ENCODE peak calls at places on chromosomes 6 and 20, in six cellular contexts. R is neural crest cell, L is NCI-H1092, E is NCI-H1105, M is upper lobe of left lung, T is HuH-7.5. C is an unnamed sample.
A peak's percentile ranks its signal among the peaks of the same experiment; 100 is the strongest.

GRCh38 chr6:52995913-52996685 is 1.0 kb upstream of the GSTA4 start:
- DNase-seq in R (peak; percentile 41), L (no peak), E (no peak), M (peak; percentile 41), T (no peak), C (no peak)

GRCh38 chr6:30877419-30878262 is 6.7 kb upstream of the DDR1 start:
- DNase-seq in R (peak; percentile 78), L (peak; percentile 57), E (peak; percentile 76), M (peak; percentile 95), T (peak; percentile 78), C (peak; percentile 34)

GRCh38 chr20:1225729-1226313 is at the start of gene RAD21L1:
- DNase-seq in R (peak; percentile 80), L (no peak), E (peak; percentile 80), M (peak; percentile 84), T (peak; percentile 84), C (no peak)

GRCh38 chr6:30834643-30835042 is 49.7 kb upstream of the DDR1 start:
- DNase-seq in R (no peak), L (no peak), E (no peak), M (no peak), T (no peak), C (no peak)

GRCh38 chr20:54044156-54044555 is 26.2 kb downstream of the BCAS1 start:
- DNase-seq in R (no peak), L (no peak), E (no peak), M (no peak), T (no peak), C (peak; percentile 64)

GRCh38 chr6:34247481-34248197 is 1.2 kb downstream of the SMIM29 start:
- DNase-seq in R (no peak), L (no peak), E (no peak), M (no peak), T (no peak), C (no peak)

GRCh38 chr6:119349041-119349340 is 570 bp downstream of the MAN1A1 start:
- DNase-seq in R (peak; percentile 30), L (no peak), E (peak; percentile 8), M (peak; percentile 24), T (no peak), C (no peak)

GRCh38 chr6:125789576-125790402 is 971 bp upstream of the NCOA7 start:
- DNase-seq in R (peak; percentile 20), L (peak; percentile 54), E (peak; percentile 80), M (peak; percentile 75), T (no peak), C (no peak)

GRCh38 chr6:24154121-24154520 is 28.1 kb downstream of the NRSN1 start:
- DNase-seq in R (no peak), L (no peak), E (no peak), M (no peak), T (no peak), C (no peak)

GRCh38 chr20:45946149-45946970 is 11.9 kb downstream of the PCIF1 start:
- DNase-seq in R (no peak), L (no peak), E (no peak), M (peak; percentile 86), T (peak; percentile 42), C (no peak)

GRCh38 chr6:24980507-24981384 is 45.0 kb upstream of the RIPOR2 start:
- DNase-seq in R (no peak), L (no peak), E (peak; percentile 39), M (no peak), T (no peak), C (no peak)

GRCh38 chr20:50399917-50400704 is 110.1 kb upstream of the PTPN1 start:
- DNase-seq in R (no peak), L (no peak), E (no peak), M (peak; percentile 81), T (no peak), C (no peak)

GRCh38 chr20:41476013-41476441 is 109.4 kb upstream of the EMILIN3 start:
- DNase-seq in R (no peak), L (peak; percentile 71), E (peak; percentile 89), M (no peak), T (no peak), C (peak; percentile 68)

GRCh38 chr20:57654363-57654997 is 34.3 kb upstream of the ZBP1 start:
- DNase-seq in R (peak; percentile 50), L (peak; percentile 32), E (peak; percentile 22), M (peak; percentile 54), T (peak; percentile 97), C (no peak)

GRCh38 chr20:57693002-57693582 is 16.7 kb downstream of the PMEPA1 start:
- DNase-seq in R (no peak), L (no peak), E (no peak), M (peak; percentile 51), T (peak; percentile 63), C (no peak)

GRCh38 chr6:154247119-154247814 is 109.3 kb downstream of the IPCEF1 start:
- DNase-seq in R (no peak), L (no peak), E (peak; percentile 19), M (no peak), T (no peak), C (no peak)

GRCh38 chr20:59154317-59155013 is 9.2 kb upstream of the ZNF831 start:
- DNase-seq in R (no peak), L (no peak), E (no peak), M (no peak), T (no peak), C (no peak)

GRCh38 chr20:1934578-1935573 is 39.7 kb downstream of the SIRPA start:
- DNase-seq in R (no peak), L (no peak), E (no peak), M (peak; percentile 57), T (no peak), C (no peak)

GRCh38 chr6:38909020-38909730 is 139.4 kb upstream of the GLP1R start:
- DNase-seq in R (no peak), L (no peak), E (no peak), M (peak; percentile 39), T (no peak), C (no peak)

GRCh38 chr20:64261138-64261537 is 5.6 kb downstream of the PCMTD2 start:
- DNase-seq in R (no peak), L (no peak), E (no peak), M (no peak), T (no peak), C (peak; percentile 63)

GRCh38 chr20:719816-720215 is 44.2 kb upstream of the SCRT2 start:
- DNase-seq in R (no peak), L (no peak), E (no peak), M (no peak), T (no peak), C (no peak)

GRCh38 chr20:38873050-38873581 is 53.1 kb upstream of the FAM83D start:
- DNase-seq in R (no peak), L (no peak), E (no peak), M (peak; percentile 36), T (no peak), C (no peak)

GRCh38 chr20:31484001-31484400 is 8.9 kb downstream of the REM1 start:
- DNase-seq in R (no peak), L (no peak), E (no peak), M (no peak), T (no peak), C (no peak)

GRCh38 chr20:49485563-49485962 is 3.1 kb upstream of the KCNB1 start:
- DNase-seq in R (no peak), L (no peak), E (no peak), M (no peak), T (no peak), C (no peak)

GRCh38 chr20:38181207-38181693 is 16.2 kb upstream of the TGM2 start:
- DNase-seq in R (no peak), L (no peak), E (no peak), M (peak; percentile 42), T (no peak), C (no peak)

GRCh38 chr20:32463642-32464400 is 105.7 kb downstream of the ASXL1 start:
- DNase-seq in R (peak; percentile 58), L (no peak), E (no peak), M (no peak), T (no peak), C (no peak)

GRCh38 chr6:77456531-77457248 is 6.6 kb downstream of the HTR1B start:
- DNase-seq in R (no peak), L (no peak), E (no peak), M (no peak), T (no peak), C (peak; percentile 97)

GRCh38 chr6:159252955-159253508 is 83.8 kb downstream of the FNDC1 start:
- DNase-seq in R (peak; percentile 12), L (peak; percentile 43), E (peak; percentile 98), M (no peak), T (peak; percentile 47), C (no peak)